ENCODE peak calls at places on chromosome 7, in four cellular contexts. O is HuH-7.5; K is activated T-helper 1 cell treated with anti-CD3 and anti-CD28 coated beads, Interleukin-12 subunit alpha, Interleukin-12 subunit beta, Interleukin-2, Interleukin-4 antibody, amounts not matched to agents 30 ng/mL and 10 ng/mL and 1 ng/mL, durations not matched to agents 14 hours and 24 hours and 36 hours; F is NCI-H2171. H is an unnamed sample.

GRCh38 chr7:121752706-121753105 is 120.3 kb upstream of the PTPRZ1 start:
- DNase-seq in O (peak), K (no peak), F (no peak), H (no peak)

GRCh38 chr7:143485500-143485899 is 7.8 kb downstream of the TAS2R41 start:
- DNase-seq in O (no peak), K (no peak), F (no peak), H (no peak)

GRCh38 chr7:150800576-150801241 is at the start of gene TMEM176A:
- DNase-seq in O (no peak), K (no peak), F (no peak), H (no peak)

GRCh38 chr7:157497367-157497743 is 160.6 kb downstream of the DNAJB6 start:
- DNase-seq in O (no peak), K (no peak), F (no peak), H (no peak)

GRCh38 chr7:108253275-108254044 is 123.3 kb upstream of the LAMB4 start:
- DNase-seq in O (no peak), K (no peak), F (peak), H (no peak)

GRCh38 chr7:151838861-151839381 is 38.0 kb downstream of the PRKAG2 start:
- DNase-seq in O (no peak), K (peak), F (no peak), H (peak)

GRCh38 chr7:151774951-151775350 is 102.0 kb downstream of the PRKAG2 start:
- DNase-seq in O (no peak), K (no peak), F (no peak), H (no peak)

GRCh38 chr7:47454066-47454950 is 127.6 kb downstream of the TNS3 start:
- DNase-seq in O (no peak), K (no peak), F (no peak), H (no peak)

GRCh38 chr7:2594599-2594998 is 35.8 kb downstream of the IQCE start:
- DNase-seq in O (no peak), K (no peak), F (no peak), H (no peak)

GRCh38 chr7:77982926-77983550 is 184.5 kb downstream of the PHTF2 start:
- DNase-seq in O (peak), K (no peak), F (no peak), H (peak)

GRCh38 chr7:143258830-143259229 is 4.4 kb upstream of the GSTK1 start:
- DNase-seq in O (no peak), K (no peak), F (no peak), H (no peak)

GRCh38 chr7:157763279-157764000 is 426.6 kb downstream of the DNAJB6 start:
- DNase-seq in O (no peak), K (no peak), F (no peak), H (no peak)

GRCh38 chr7:74272305-74273038 is 16.7 kb upstream of the CLIP2 start:
- DNase-seq in O (no peak), K (no peak), F (no peak), H (no peak)

H was measured in stimulated activated naive CD4-positive, alpha-beta T cell treated with Interleukin-2 at 50 U/mL for 16 hours.